ENCODE peak calls at places on chromosomes 11 and 22, in seven cellular contexts. M is A549, C is kidney epithelial cell, A is fibroblast of pulmonary artery, T is brain microvascular endothelial cell, Q is IMR-90, U is endodermal cell. W is an unnamed sample.

GRCh38 chr11:105052487-105052886 is 7.4 kb upstream of the CARD16 start:
- DNase-seq in T (no peak), M (no peak), Q (no peak), A (no peak), U (no peak), C (no peak), W (no peak)

GRCh38 chr11:127074151-127074761 is 73.7 kb upstream of the KIRREL3 start:
- DNase-seq in M (peak), C (peak), T (peak), A (peak), U (peak), Q (peak), W (peak)

GRCh38 chr11:2534131-2534956 is 89.5 kb downstream of the KCNQ1 start:
- DNase-seq in A (no peak), M (no peak), T (no peak), Q (no peak), U (no peak), C (peak), W (no peak)

GRCh38 chr22:44442856-44443595 is 55.0 kb downstream of the RTL6 start:
- DNase-seq in U (peak), C (no peak), M (no peak), T (no peak), A (no peak), Q (no peak), W (no peak)

GRCh38 chr11:118049771-118050170 is 27.1 kb upstream of the TMPRSS4 start:
- DNase-seq in A (no peak), Q (no peak), M (no peak), U (no peak), T (no peak), C (no peak), W (no peak)

GRCh38 chr11:22407899-22408298 is 69.7 kb downstream of the SLC17A6 start:
- DNase-seq in M (no peak), A (no peak), Q (no peak), C (no peak), U (peak), T (no peak), W (no peak)

GRCh38 chr11:119306373-119306890 is 10.5 kb downstream of the MCAM start:
- DNase-seq in A (peak), T (peak), Q (peak), C (no peak), U (no peak), M (no peak), W (no peak)

GRCh38 chr11:2898366-2899079 is 12.9 kb upstream of the CDKN1C start:
- DNase-seq in M (peak), A (peak), U (no peak), Q (peak), T (peak), C (peak), W (peak)

GRCh38 chr22:35274154-35274871 is 17.0 kb downstream of the HMGXB4 start:
- DNase-seq in U (no peak), M (no peak), Q (no peak), T (no peak), C (no peak), A (no peak), W (no peak)

GRCh38 chr11:105000797-105001196 is 22.2 kb downstream of the CASP5 start:
- DNase-seq in M (peak), C (no peak), T (no peak), U (peak), Q (no peak), A (no peak), W (no peak)

GRCh38 chr11:110329441-110329840 is 33.0 kb upstream of the RDX start:
- DNase-seq in A (no peak), C (no peak), U (no peak), M (no peak), Q (no peak), T (no peak), W (no peak)

GRCh38 chr11:20596629-20597129 is 2.7 kb upstream of the SLC6A5 start:
- DNase-seq in A (no peak), U (peak), M (no peak), C (no peak), Q (no peak), T (no peak), W (no peak)

GRCh38 chr11:78450866-78451265 is 33.2 kb upstream of the GAB2 start:
- DNase-seq in A (no peak), M (no peak), Q (no peak), T (no peak), C (no peak), U (no peak), W (no peak)

GRCh38 chr11:12224537-12224893 is 114.1 kb downstream of the MICAL2 start:
- DNase-seq in U (no peak), C (no peak), T (peak), M (no peak), A (peak), Q (peak), W (peak)

GRCh38 chr11:98434296-98434695 is 586.5 kb upstream of the CNTN5 start:
- DNase-seq in Q (no peak), U (no peak), T (no peak), M (no peak), A (no peak), C (no peak), W (no peak)

GRCh38 chr11:124865902-124866851 is 945 bp downstream of the ROBO3 start:
- DNase-seq in T (no peak), A (peak), U (peak), Q (peak), C (no peak), M (no peak), W (no peak)

GRCh38 chr11:34866375-34866774 is 49.8 kb downstream of the APIP start:
- DNase-seq in A (peak), T (no peak), Q (peak), U (no peak), C (no peak), M (no peak), W (no peak)

GRCh38 chr11:132312616-132313210 is 942.3 kb downstream of the NTM start:
- DNase-seq in A (peak), M (peak), T (peak), U (peak), Q (peak), C (no peak), W (peak)

GRCh38 chr11:19374189-19374588 is 133.4 kb upstream of the E2F8 start:
- DNase-seq in A (peak), Q (peak), T (peak), M (peak), U (no peak), C (peak), W (no peak)

GRCh38 chr11:626475-627272 is at the start of gene SCT:
- DNase-seq in A (no peak), U (peak), C (no peak), Q (no peak), M (no peak), T (no peak), W (no peak)

GRCh38 chr11:126949066-126949945 is 51.3 kb downstream of the KIRREL3 start:
- DNase-seq in T (peak), A (no peak), Q (peak), M (no peak), U (no peak), C (peak), W (peak)

GRCh38 chr22:35903571-35904331 is 124.9 kb downstream of the RBFOX2 start:
- DNase-seq in A (no peak), M (no peak), T (no peak), Q (no peak), U (no peak), C (no peak), W (no peak)

GRCh38 chr11:64868904-64869570 is 9.4 kb downstream of the EHD1 start:
- DNase-seq in M (peak), U (no peak), Q (peak), C (peak), A (peak), T (peak), W (peak)
- TF ChIP-seq CTCF in M (no peak), U (no peak), Q (no peak), C (no peak), A (no peak), T (no peak), W (no peak)

DNA sequence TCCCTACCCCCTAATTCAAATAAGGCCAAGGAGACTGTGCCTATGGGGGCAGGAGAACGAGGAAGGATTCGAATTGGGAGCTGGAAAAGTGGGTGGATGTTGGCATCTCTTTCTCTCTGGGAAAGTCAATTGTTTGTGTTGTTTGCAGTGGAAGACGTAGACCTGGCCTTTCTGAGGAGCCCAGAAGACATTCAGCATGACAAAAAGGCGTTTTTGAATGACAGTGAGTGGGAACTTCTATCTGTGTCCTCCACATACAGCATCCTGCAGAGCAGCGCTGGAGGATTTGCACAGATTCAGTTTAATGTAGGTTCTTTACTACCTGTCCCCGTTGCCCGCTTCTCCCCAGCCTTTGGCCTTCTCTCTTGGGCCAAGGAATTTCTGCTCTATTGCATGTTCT is 28.2 kb downstream of the HTR3B start:
- DNase-seq in M (no peak), Q (no peak), U (no peak), T (no peak), A (no peak), C (no peak), W (no peak)
- H3K4me3 ChIP-seq in M (no peak), Q (no peak), U (no peak), T (no peak), A (no peak), C (no peak), W (no peak)

DNA sequence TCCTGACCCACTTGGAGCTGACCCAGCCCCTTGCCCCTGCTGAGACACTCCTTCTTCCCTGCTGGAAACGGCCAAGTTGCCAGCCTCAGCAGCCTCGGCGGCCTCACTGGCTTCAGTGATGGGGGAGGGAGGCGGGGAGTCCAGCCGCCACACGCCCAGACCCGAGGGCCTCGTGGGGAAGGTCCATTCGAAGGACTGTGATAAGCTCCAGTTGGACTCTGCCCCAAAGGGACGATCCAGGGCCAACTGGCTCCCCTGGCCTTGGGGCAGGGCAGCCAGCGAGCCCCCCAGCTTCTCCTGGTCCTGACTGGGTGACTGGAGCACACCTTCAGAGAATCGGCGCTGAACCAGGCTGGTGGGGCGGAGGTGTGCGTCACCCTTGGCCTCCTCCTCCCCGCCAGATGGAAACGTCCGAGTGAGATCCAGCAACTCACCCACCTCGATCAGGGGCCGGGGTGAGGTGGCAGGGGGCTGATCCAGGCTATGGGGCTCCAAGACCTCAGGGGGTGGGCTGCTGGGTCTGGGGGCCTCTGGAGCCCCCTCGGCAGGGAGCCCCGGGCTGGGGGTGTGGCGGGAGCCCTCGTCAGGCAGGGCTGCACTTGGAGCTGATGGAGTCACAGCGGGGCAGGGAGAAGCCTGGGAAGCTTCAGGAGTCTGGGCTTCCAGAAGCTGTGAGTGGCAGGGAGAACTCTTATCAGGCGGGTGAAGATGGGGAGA is 11.5 kb downstream of the TNKS1BP1 start:
- DNase-seq in A (no peak), U (no peak), C (no peak), T (no peak), Q (no peak), M (no peak), W (no peak)
- TF ChIP-seq CTCF in A (no peak), U (no peak), C (no peak), T (no peak), Q (no peak), M (no peak), W (no peak)

GRCh38 chr11:128516886-128517285 is 70.5 kb downstream of the ETS1 start:
- DNase-seq in Q (no peak), T (no peak), C (no peak), A (no peak), U (no peak), M (no peak), W (no peak)

GRCh38 chr11:128515766-128516466 is 71.4 kb downstream of the ETS1 start:
- DNase-seq in Q (no peak), U (no peak), A (no peak), C (no peak), T (no peak), M (no peak), W (no peak)

GRCh38 chr11:128517457-128518230 is 69.7 kb downstream of the ETS1 start:
- DNase-seq in U (no peak), M (no peak), A (peak), Q (no peak), T (no peak), C (no peak), W (peak)

GRCh38 chr11:128515086-128515485 is 72.3 kb downstream of the ETS1 start:
- DNase-seq in T (no peak), M (no peak), A (no peak), C (no peak), Q (no peak), U (no peak), W (no peak)

DNA sequence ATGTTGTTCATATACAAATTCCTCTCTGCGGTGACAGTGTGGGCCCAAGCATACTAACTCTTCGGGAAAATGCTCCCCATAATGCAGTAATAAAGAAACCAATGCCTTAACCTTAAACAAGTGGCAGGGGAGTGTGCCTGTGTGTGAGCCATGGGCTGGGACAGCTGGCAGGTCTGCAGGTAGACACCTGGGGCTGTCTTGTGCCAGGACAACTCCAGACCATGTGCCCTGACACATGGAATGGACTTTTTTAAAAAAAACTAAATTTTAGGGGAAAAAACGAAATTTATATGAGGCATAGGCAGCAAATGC is 70.9 kb downstream of the ETS1 start:
- DNase-seq in U (no peak), M (no peak), A (no peak), C (no peak), T (no peak), Q (no peak), W (no peak)
- H3K4me3 ChIP-seq in U (no peak), M (no peak), A (peak), C (no peak), T (no peak), Q (no peak), W (no peak)

GRCh38 chr11:96052921-96053631 is 129.2 kb upstream of the MTMR2 start:
- DNase-seq in Q (peak), A (peak), T (peak), C (no peak), U (no peak), M (no peak), W (no peak)

GRCh38 chr11:96049426-96049825 is 125.5 kb upstream of the MTMR2 start:
- DNase-seq in M (no peak), Q (peak), U (no peak), C (no peak), A (peak), T (peak), W (no peak)

GRCh38 chr11:96051820-96052219 is 127.9 kb upstream of the MTMR2 start:
- DNase-seq in T (no peak), M (no peak), A (no peak), C (no peak), Q (no peak), U (no peak), W (no peak)

GRCh38 chr11:96054870-96055705 is 131.2 kb upstream of the MTMR2 start:
- DNase-seq in U (no peak), M (peak), T (no peak), A (peak), Q (peak), C (no peak), W (no peak)

DNA sequence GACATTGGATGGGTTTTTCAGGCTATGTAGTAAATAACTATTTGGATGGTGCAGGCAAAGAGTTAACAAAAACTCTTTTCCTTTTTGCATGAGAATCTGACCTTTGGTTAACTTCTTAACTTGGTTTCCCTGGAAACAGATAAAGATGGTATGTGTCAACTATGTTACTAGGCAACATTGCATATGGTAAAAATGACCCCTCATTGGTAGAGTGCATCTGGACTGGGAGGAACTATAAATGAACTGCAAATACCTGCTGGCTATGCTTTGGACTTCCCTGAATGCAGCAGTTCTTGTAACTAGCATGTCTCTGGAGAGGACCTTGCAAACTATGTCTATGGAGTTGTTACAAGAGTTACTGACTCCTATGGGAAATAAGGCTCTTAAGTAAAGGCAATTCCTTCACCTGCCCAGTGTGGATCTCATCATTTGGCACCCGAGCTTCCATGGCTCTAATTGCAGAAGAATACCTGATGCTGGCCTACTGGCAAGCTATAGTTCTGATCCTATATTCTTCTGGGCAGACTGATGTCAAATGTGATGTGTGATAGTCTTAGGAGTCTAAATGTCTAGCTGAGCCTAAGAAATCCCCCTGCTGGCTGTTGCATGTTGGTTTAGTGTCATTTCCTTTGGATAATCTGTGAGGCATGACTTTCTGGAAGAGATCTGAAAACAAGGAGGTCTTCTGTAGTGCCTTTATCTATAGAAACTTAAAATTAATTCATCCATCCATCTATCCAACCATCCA is 126.7 kb upstream of the MTMR2 start:
- DNase-seq in M (peak), U (no peak), T (peak), A (peak), C (no peak), Q (peak), W (peak)
- TF ChIP-seq CTCF in M (no peak), U (peak), T (peak), A (peak), C (no peak), Q (no peak), W (no peak)

GRCh38 chr11:82682003-82682751 is 51.5 kb downstream of the FAM181B start:
- DNase-seq in U (peak), A (peak), M (peak), Q (peak), T (peak), C (peak), W (peak)
- H3K4me3 ChIP-seq in U (no peak), A (no peak), M (no peak), Q (no peak), T (no peak), C (no peak), W (no peak)

DNA sequence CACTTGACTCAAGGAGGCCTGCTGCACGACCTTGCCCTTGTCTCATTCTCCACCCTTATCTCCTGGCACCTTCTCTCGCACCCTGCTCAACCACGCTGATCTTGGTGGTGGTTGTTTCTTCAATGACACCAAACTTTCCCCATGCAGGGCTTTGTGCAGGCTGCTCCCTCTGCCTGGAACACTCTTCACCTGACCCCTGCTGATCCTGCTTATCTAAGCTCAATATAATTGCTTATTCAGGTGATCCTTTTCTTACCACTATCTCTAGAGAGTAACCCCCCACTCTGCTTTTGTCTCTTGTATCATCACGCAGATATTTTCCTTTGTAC is 604.4 kb downstream of the BUD13 start:
- DNase-seq in U (peak), T (no peak), M (no peak), Q (no peak), C (no peak), A (no peak), W (no peak)
- TF ChIP-seq CTCF in U (no peak), T (no peak), M (no peak), Q (no peak), C (no peak), A (no peak), W (no peak)

DNA sequence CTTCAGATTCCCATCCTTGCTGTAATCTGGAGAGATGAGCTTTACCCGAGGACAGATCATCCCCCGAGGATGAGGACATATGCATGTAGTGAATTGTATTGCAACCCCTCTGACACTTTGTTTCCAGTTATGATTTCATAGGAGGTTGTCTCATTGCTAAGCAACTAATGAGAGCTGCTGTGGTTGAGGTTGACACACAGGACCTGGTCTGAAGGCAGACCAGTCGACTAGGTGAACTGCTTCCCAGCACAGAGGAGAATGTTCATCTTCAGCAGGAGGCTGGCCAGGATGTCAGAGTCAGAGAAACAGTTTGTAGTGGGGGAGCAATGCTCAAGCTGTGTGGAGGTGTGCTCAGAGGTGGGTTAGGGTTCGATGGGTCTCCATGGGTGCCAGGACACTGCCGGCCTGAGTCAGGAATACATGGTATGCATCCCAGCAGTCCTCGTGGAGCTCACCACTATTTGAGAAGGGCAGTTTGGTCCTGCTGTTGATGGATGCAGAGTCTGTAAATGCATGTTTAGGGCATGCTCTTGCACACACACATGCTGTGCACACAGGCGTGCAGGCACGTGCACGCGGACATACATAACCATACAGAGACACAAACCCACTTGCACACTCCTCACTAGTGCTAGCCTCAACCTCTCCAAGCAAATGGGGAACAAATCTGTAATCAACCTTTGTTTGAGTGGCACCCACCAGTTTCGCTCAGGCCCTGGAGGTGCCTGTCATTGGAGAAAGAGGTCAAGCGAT is 153.7 kb downstream of the TBC1D22A start:
- DNase-seq in Q (no peak), U (no peak), C (no peak), T (no peak), A (no peak), M (no peak), W (no peak)
- H3K4me3 ChIP-seq in Q (no peak), U (no peak), C (no peak), T (no peak), A (no peak), M (no peak), W (no peak)

GRCh38 chr22:43262990-43263644 is 76.2 kb upstream of the TTLL12 start:
- DNase-seq in Q (no peak), T (peak), A (peak), M (no peak), C (no peak), U (no peak), W (no peak)
- TF ChIP-seq CTCF in Q (no peak), T (no peak), A (no peak), M (no peak), C (no peak), U (no peak), W (no peak)

W was measured in astrocyte of the cerebellum.